ENCODE peak calls at places on chromosomes 2 and 18, in five cellular contexts. G is AG08395; N is stimulated activated CD4-positive, alpha-beta T cell treated with anti-CD3 and anti-CD28 coated beads, Interleukin-2, amount 100 ng/mL, for 48 hours; R is NCI-H510A; V is T-cell. X is an unnamed sample.

GRCh38 chr2:7966032-7966431 is 715.8 kb upstream of the ID2 start:
- DNase-seq in V (no peak), N (no peak), G (no peak), R (no peak), X (no peak)

GRCh38 chr2:120929829-120930228 is 194.2 kb downstream of the GLI2 start:
- DNase-seq in V (no peak), R (no peak), G (peak), N (no peak), X (peak)

GRCh38 chr2:12141618-12142220 is 395.3 kb downstream of the LPIN1 start:
- DNase-seq in N (no peak), R (no peak), G (no peak), V (no peak), X (no peak)

GRCh38 chr2:2233171-2233826 is 97.8 kb downstream of the MYT1L start:
- DNase-seq in G (no peak), R (no peak), N (no peak), V (no peak), X (no peak)

GRCh38 chr2:219155054-219155644 is 5.5 kb downstream of the NHEJ1 start:
- DNase-seq in R (peak), N (no peak), G (peak), V (peak), X (peak)

GRCh38 chr2:124708661-124709060 is 683.6 kb downstream of the CNTNAP5 start:
- DNase-seq in V (no peak), N (no peak), R (no peak), G (no peak), X (no peak)

GRCh38 chr2:84888401-84889276 is 7.8 kb upstream of the TRABD2A start:
- DNase-seq in G (peak), N (no peak), R (no peak), V (no peak), X (no peak)

GRCh38 chr18:67300498-67300897 is 216.0 kb downstream of the DSEL start:
- DNase-seq in V (no peak), G (no peak), N (no peak), R (no peak), X (no peak)

GRCh38 chr2:152740743-152741328 is 22.4 kb downstream of the ARL6IP6 start:
- DNase-seq in G (peak), R (no peak), V (no peak), N (no peak), X (peak)

GRCh38 chr2:38245114-38245641 is 131.9 kb downstream of the ATL2 start:
- DNase-seq in V (no peak), G (no peak), R (peak), N (no peak), X (no peak)

X was measured in AG20443.